ENCODE peak calls at places on chromosomes 16 and 17, in five cellular contexts. P is dorsolateral prefrontal cortex, D is adrenal gland, B is heart left ventricle, X is fibroblast of lung. E is an unnamed sample.

GRCh38 chr16:47815655-47816054 is 340.1 kb downstream of the ABCC12 start:
- DNase-seq in P (no peak), D (no peak), B (no peak), X (peak; percentile 65), E (no peak)

GRCh38 chr16:68469728-68470460 is 21.6 kb upstream of the SMPD3 start:
- DNase-seq in P (no peak), D (no peak), B (no peak), X (no peak), E (no peak)

GRCh38 chr17:27420211-27420950 is 35.9 kb upstream of the KSR1 start:
- DNase-seq in P (no peak), D (no peak), B (no peak), X (no peak), E (no peak)

GRCh38 chr17:42917236-42917603 is 16.6 kb downstream of the G6PC1 start:
- DNase-seq in P (no peak), D (no peak), B (no peak), X (peak; percentile 35), E (peak; percentile 8)

GRCh38 chr17:7380855-7381683 is at the start of gene TNK1:
- DNase-seq in P (no peak), D (peak; percentile 47), B (peak; percentile 67), X (no peak), E (no peak)

GRCh38 chr16:87621550-87621829 is 19.2 kb downstream of the JPH3 start:
- DNase-seq in P (no peak), D (no peak), B (no peak), X (no peak), E (no peak)

GRCh38 chr17:52181842-52182241 is 23.3 kb upstream of the CA10 start:
- DNase-seq in P (no peak), D (no peak), B (no peak), X (no peak), E (no peak)

GRCh38 chr16:19542138-19542821 is 13.2 kb upstream of the VPS35L start:
- DNase-seq in P (no peak), D (no peak), B (no peak), X (no peak), E (no peak)

GRCh38 chr16:62041401-62041800 is 5.2 kb upstream of the CDH8 start:
- DNase-seq in P (peak; percentile 76), D (peak; percentile 45), B (no peak), X (peak; percentile 32), E (peak; percentile 87)

GRCh38 chr16:15874745-15875314 is 13.6 kb downstream of the CEP20 start:
- DNase-seq in P (peak; percentile 76), D (peak; percentile 76), B (peak; percentile 40), X (peak; percentile 64), E (peak; percentile 64)

GRCh38 chr17:12231027-12231682 is 210.5 kb downstream of the MAP2K4 start:
- DNase-seq in P (no peak), D (peak; percentile 63), B (no peak), X (peak; percentile 6), E (no peak)

GRCh38 chr17:44062871-44063270 is 3.6 kb downstream of the LSM12 start:
- DNase-seq in P (no peak), D (no peak), B (no peak), X (no peak), E (no peak)

GRCh38 chr16:1159973-1160772 is 7.3 kb downstream of the CACNA1H start:
- DNase-seq in P (peak; percentile 61), D (peak; percentile 95), B (peak; percentile 81), X (no peak), E (no peak)

GRCh38 chr17:63955232-63955631 is 17.5 kb downstream of the SCN4A start:
- DNase-seq in P (no peak), D (no peak), B (no peak), X (no peak), E (no peak)
- H3K27ac ChIP-seq in P (no peak overlapping the region), D (no peak overlapping the region), B (no peak overlapping the region), X (no peak overlapping the region), E (no peak overlapping the region)

GRCh38 chr17:74407384-74407783 is 24.5 kb upstream of the GPRC5C start:
- DNase-seq in P (no peak), D (no peak), B (no peak), X (no peak), E (no peak)
- H3K27ac ChIP-seq in P (no peak overlapping the region), D (no peak overlapping the region), B (no peak overlapping the region), X (no peak overlapping the region), E (no peak overlapping the region)

DNA sequence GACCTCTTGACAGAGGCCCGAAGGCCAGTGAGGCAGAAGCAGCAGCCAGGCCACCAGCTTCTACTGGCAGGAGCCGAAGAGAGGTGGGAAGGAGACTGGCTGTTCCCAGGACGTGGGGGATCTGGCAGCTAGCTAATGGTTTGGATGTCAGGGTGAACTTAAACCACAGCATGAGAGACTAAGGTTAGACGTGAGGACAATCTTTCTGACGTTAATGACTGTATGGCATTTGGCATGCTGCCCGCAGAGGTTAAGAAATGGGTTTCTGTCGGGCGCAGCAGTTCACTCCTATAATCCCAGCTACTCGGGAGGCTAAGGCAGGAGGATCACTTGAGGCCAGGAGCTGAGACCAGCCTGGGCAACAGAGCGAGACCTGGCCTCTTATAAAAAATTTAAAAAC is 6.3 kb upstream of the KRT13 start:
- DNase-seq in P (no peak), D (no peak), B (no peak), X (no peak), E (no peak)
- H3K27ac ChIP-seq in P (no peak overlapping the region), D (no peak overlapping the region), B (no peak overlapping the region), X (no peak overlapping the region), E (no peak overlapping the region)

GRCh38 chr17:66548158-66548557 is 245.7 kb downstream of the PRKCA start:
- DNase-seq in P (no peak), D (peak; percentile 47), B (no peak), X (peak; percentile 34), E (no peak)

GRCh38 chr17:66549731-66550207 is 247.4 kb downstream of the PRKCA start:
- DNase-seq in P (no peak), D (no peak), B (no peak), X (peak; percentile 97), E (no peak)

GRCh38 chr17:66547170-66547865 is 244.9 kb downstream of the PRKCA start:
- DNase-seq in P (no peak), D (no peak), B (no peak), X (no peak), E (no peak)

GRCh38 chr17:66548659-66549311 is 246.4 kb downstream of the PRKCA start:
- DNase-seq in P (no peak), D (no peak), B (no peak), X (no peak), E (no peak)

DNA sequence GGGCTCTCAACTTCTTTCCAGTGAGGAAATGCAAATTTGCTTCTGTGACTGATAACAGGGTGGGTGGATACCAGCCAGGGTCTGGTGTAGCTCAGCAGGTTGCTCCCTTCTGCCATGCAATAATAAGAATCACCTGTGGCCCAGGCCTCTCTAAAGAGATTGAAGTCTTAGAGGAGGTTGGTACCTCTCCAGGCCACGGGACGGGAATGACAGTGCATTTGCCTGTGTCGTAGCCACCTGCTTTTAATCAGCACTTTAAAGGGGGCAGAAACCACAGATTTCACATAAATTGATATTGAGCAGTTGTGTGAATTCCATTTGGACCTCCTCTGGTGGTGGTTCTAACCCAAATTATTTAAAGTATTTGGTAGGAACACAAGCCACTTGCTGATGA is 246.9 kb downstream of the PRKCA start:
- DNase-seq in P (no peak), D (no peak), B (no peak), X (peak; percentile 88), E (no peak)
- H3K27ac ChIP-seq in P (no peak overlapping the region), D (no peak overlapping the region), B (no peak overlapping the region), X (peak overlapping the region; percentile 68), E (no peak overlapping the region)

GRCh38 chr16:57762365-57763289 is 27.1 kb downstream of the KATNB1 start:
- DNase-seq in P (no peak), D (no peak), B (no peak), X (no peak), E (no peak)

GRCh38 chr16:57761957-57762356 is 26.4 kb downstream of the KATNB1 start:
- DNase-seq in P (no peak), D (no peak), B (no peak), X (no peak), E (no peak)

GRCh38 chr16:57764341-57765159 is 29.0 kb downstream of the KATNB1 start:
- DNase-seq in P (peak; percentile 70), D (peak; percentile 76), B (peak; percentile 48), X (peak; percentile 83), E (peak; percentile 94)

GRCh38 chr16:57764006-57764340 is 28.4 kb downstream of the KATNB1 start:
- DNase-seq in P (no peak), D (no peak), B (peak; percentile 25), X (no peak), E (no peak)

GRCh38 chr16:57763290-57764005 is 27.9 kb downstream of the KATNB1 start:
- DNase-seq in P (no peak), D (no peak), B (no peak), X (no peak), E (no peak)
- H3K27ac ChIP-seq in P (peak overlapping the region; percentile 68), D (no peak overlapping the region), B (no peak overlapping the region), X (peak overlapping the region; percentile 43), E (peak overlapping the region; percentile 53)

DNA sequence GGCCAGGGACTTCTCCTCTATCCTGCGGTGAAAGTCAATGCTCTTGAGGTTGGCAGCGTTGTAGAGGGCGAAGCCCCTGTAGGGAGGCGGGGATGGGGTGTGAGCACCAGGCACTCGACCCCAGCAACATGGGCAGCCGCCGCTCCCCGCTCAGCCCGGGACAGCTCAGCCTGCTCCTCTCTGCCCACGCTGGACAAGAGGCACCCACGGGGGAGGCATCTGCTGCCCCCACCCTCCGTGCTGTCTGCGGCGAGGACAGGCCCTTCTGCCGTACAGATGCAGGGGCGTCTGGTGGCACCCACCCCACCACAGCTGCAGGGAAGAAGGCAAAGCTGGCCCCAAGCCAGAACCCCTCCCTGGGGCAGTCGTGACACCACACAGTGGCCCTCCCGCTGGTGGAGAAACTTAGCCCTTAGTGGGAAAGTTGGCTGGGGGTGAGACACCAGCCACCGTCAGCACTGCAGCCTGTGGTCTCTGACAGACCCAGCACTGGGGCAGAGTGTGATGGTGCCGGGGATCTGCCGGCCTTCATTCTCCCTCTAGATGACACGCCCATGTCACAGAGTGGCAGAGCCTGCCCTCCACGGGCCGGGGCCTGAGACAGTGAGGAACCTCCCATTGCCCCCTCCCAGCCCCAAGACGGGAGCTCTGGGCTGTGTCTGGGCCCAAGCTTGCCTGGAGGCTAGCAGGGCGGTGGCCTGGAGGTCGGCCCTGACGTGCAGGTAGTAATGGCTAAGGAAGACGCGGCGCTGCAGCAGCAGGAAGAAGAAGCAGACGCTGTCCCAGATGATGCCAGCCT is 19.5 kb downstream of the CTU2 start:
- DNase-seq in P (no peak), D (no peak), B (no peak), X (no peak), E (no peak)
- H3K27ac ChIP-seq in P (no peak overlapping the region), D (no peak overlapping the region), B (no peak overlapping the region), X (no peak overlapping the region), E (no peak overlapping the region)

DNA sequence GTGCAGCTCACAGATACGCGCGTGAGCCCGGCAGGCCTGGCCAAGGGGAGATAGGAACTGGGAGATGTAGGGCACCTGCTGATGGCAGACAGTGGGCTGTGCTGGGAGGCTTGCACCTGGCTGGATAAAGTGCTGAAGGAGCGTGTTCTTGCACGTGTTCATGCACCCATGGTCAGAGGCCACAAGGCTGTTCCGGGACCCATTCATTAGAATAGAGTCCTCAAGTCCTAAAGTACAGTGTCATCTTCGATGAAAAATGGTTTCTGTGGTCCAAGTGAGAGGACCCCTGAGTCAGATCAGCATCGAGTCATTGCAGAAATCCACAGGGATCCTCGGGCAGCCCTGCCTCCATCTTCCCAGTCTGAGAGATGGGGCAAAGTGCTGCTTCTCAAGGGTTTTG is 236.4 kb downstream of the CCDC182 start:
- DNase-seq in P (no peak), D (no peak), B (no peak), X (no peak), E (no peak)
- H3K27ac ChIP-seq in P (peak overlapping the region; percentile 75), D (no peak overlapping the region), B (no peak overlapping the region), X (no peak overlapping the region), E (no peak overlapping the region)

E was measured in A673.